ENCODE peak calls at places on chromosomes 4 and X, in five cellular contexts. B, D, Y, U and O are unnamed samples.

GRCh38 chr4:8836664-8837171 is 34.9 kb downstream of the HMX1 start:
- DNase-seq in D (no peak), B (peak), Y (no peak), U (peak), O (no peak)

GRCh38 chr4:3862640-3863420 is 96.6 kb downstream of the ADRA2C start:
- DNase-seq in Y (no peak), U (no peak), B (no peak), D (no peak), O (peak)

GRCh38 chr4:13543091-13543581 is 1.2 kb downstream of the NKX3-2 start:
- DNase-seq in D (no peak), Y (no peak), B (no peak), U (no peak), O (no peak)

GRCh38 chrX:130874751-130875150 is 28.3 kb downstream of the ENOX2 start:
- DNase-seq in Y (no peak), B (no peak), U (no peak), D (no peak), O (no peak)

GRCh38 chrX:333611-334311 is 15.2 kb upstream of the GTPBP6 start:
- DNase-seq in D (no peak), B (no peak), U (no peak), Y (no peak), O (no peak)

GRCh38 chr4:26032572-26033320 is 118.7 kb downstream of the SMIM20 start:
- DNase-seq in U (no peak), D (peak), Y (no peak), B (no peak), O (no peak)

GRCh38 chr4:151957163-151957562 is 196.4 kb upstream of the GATB start:
- DNase-seq in U (no peak), D (no peak), B (no peak), Y (no peak), O (no peak)

GRCh38 chr4:7938513-7939376 is 916 bp downstream of the AFAP1 start:
- DNase-seq in D (peak), B (peak), U (peak), Y (no peak), O (no peak)

GRCh38 chr4:70183168-70183939 is 12.2 kb upstream of the ODAM start:
- DNase-seq in B (peak), Y (peak), D (peak), U (no peak), O (peak)

GRCh38 chr4:1031956-1032795 is 20.8 kb downstream of the FGFRL1 start:
- DNase-seq in Y (no peak), B (no peak), U (no peak), D (no peak), O (no peak)

GRCh38 chrX:14056201-14056600 is 26.5 kb upstream of the GEMIN8 start:
- DNase-seq in D (peak), B (no peak), Y (no peak), U (no peak), O (no peak)

GRCh38 chr4:140856692-140857091 is 100.5 kb upstream of the TBC1D9 start:
- DNase-seq in Y (no peak), D (peak), B (no peak), U (no peak), O (no peak)

GRCh38 chrX:19888419-19888879 is 1.0 kb upstream of the SH3KBP1 start:
- DNase-seq in Y (peak), U (no peak), D (peak), B (no peak), O (peak)

GRCh38 chr4:125368684-125369083 is 53.9 kb downstream of the FAT4 start:
- DNase-seq in U (no peak), B (no peak), Y (no peak), D (peak), O (no peak)

GRCh38 chr4:7929530-7929951 is 10.1 kb downstream of the AFAP1 start:
- DNase-seq in Y (no peak), B (peak), D (no peak), U (no peak), O (no peak)

GRCh38 chr4:54961357-54961975 is 163.9 kb downstream of the KDR start:
- DNase-seq in Y (peak), D (peak), B (no peak), U (no peak), O (peak)